ENCODE peak calls at places on chromosomes 16 and 17, in four cellular contexts. J is breast epithelium, T is heart left ventricle, E is left lung. Y is an unnamed sample.

GRCh38 chr17:17768415-17769088 is 68.2 kb downstream of the SREBF1 start:
- DNase-seq in T (no peak), E (no peak), J (no peak), Y (no peak)

GRCh38 chr16:30065943-30066881 is 652 bp downstream of the ALDOA start:
- DNase-seq in J (no peak), T (no peak), E (peak; percentile 68), Y (peak; percentile 76)

GRCh38 chr17:21286066-21286770 is 1.7 kb downstream of the MAP2K3 start:
- DNase-seq in T (peak; percentile 90), E (peak; percentile 96), J (peak; percentile 84), Y (peak; percentile 95)

GRCh38 chr16:50603206-50604064 is 55.2 kb downstream of the NKD1 start:
- DNase-seq in E (no peak), T (no peak), J (no peak), Y (no peak)

GRCh38 chr17:57819273-57819672 is 30.6 kb downstream of the MRPS23 start:
- DNase-seq in E (no peak), T (no peak), J (no peak), Y (no peak)

GRCh38 chr17:7707858-7708750 is 3.1 kb downstream of the EFNB3 start:
- DNase-seq in J (no peak), T (no peak), E (no peak), Y (no peak)

GRCh38 chr16:22732315-22732840 is 81.6 kb upstream of the HS3ST2 start:
- DNase-seq in E (no peak), J (no peak), T (no peak), Y (no peak)

GRCh38 chr16:48057085-48057484 is 98.7 kb downstream of the ABCC12 start:
- DNase-seq in J (no peak), E (no peak), T (no peak), Y (no peak)

GRCh38 chr16:89370601-89371000 is 119.8 kb downstream of the ANKRD11 start:
- DNase-seq in E (no peak), T (no peak), J (no peak), Y (no peak)

GRCh38 chr17:29084476-29085148 is 41.7 kb downstream of the PIPOX start:
- DNase-seq in E (no peak), T (peak; percentile 19), J (no peak), Y (no peak)

GRCh38 chr17:41098476-41098875 is 534 bp upstream of the KRTAP4-8 start:
- DNase-seq in E (no peak), J (no peak), T (no peak), Y (no peak)

GRCh38 chr17:48631693-48632578 is 5.8 kb upstream of the HOXB9 start:
- DNase-seq in E (no peak), T (no peak), J (no peak), Y (no peak)

GRCh38 chr16:9134739-9135138 is 43.3 kb downstream of the HAPSTR1 start:
- DNase-seq in T (peak; percentile 75), E (peak; percentile 56), J (no peak), Y (peak; percentile 67)

GRCh38 chr17:11272191-11272590 is 31.2 kb downstream of the SHISA6 start:
- DNase-seq in T (no peak), E (no peak), J (no peak), Y (no peak)

GRCh38 chr17:4897785-4898184 is 1.6 kb upstream of the C17orf107 start:
- DNase-seq in E (no peak), T (peak; percentile 36), J (no peak), Y (no peak)

GRCh38 chr17:2386400-2387085 is 14.3 kb downstream of the MNT start:
- DNase-seq in E (no peak), T (peak; percentile 49), J (no peak), Y (no peak)

GRCh38 chr17:76569607-76570279 is 15.9 kb downstream of the ST6GALNAC2 start:
- DNase-seq in J (peak; percentile 75), T (no peak), E (no peak), Y (no peak)
- H3K27ac ChIP-seq in J (peak overlapping the region; percentile 72), T (no peak overlapping the region), E (no peak overlapping the region), Y (no peak overlapping the region)

DNA sequence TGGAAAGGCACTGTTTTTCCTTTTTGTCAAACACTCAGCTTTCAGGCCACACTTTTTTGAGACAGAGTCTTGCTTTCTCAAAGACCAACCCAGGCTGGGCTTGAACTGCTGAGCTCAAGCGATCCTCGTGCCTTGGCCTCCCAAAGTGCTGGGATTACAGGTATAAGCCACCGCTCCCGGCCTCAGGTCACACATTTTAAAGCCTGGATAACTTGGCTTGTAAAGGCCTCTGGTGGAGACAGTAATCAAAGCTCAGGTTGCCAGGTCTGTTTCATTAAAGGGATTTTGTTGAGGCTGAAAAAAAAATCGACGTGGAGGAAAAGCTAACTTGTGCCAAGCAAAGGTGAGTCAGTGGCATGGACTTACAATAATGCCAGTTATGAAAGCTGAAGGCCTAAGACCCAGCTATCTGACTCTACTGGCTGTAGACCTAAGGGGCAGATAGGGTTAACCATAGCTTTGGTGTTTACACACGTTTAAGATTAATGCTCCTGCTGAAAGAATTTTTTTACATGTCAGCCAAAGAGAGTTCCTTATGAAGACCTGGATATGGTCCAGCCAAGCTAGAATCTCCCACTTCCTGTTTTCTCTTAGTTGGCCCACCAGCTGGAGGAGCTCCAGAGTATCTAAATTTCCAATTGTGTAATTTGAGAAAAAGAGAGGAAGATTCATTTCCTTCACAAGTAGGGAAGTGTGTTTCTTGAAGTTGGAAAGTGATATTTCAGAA is 910 bp downstream of the NBR1 start:
- DNase-seq in J (no peak), T (no peak), E (no peak), Y (no peak)
- TF ChIP-seq CTCF in J (no peak), T (peak; percentile 27), E (no peak), Y (peak; percentile 26)

GRCh38 chr17:35865412-35866355 is 3.0 kb downstream of the HEATR9 start:
- DNase-seq in J (no peak), T (no peak), E (no peak), Y (no peak)

GRCh38 chr17:35871415-35871814 is 2.7 kb upstream of the HEATR9 start:
- DNase-seq in J (no peak), E (no peak), T (no peak), Y (no peak)

GRCh38 chr17:35866356-35866950 is 2.2 kb downstream of the HEATR9 start:
- DNase-seq in J (no peak), E (no peak), T (no peak), Y (no peak)

GRCh38 chr17:35872581-35872980 is 3.9 kb upstream of the HEATR9 start:
- DNase-seq in J (no peak), T (no peak), E (no peak), Y (no peak)

DNA sequence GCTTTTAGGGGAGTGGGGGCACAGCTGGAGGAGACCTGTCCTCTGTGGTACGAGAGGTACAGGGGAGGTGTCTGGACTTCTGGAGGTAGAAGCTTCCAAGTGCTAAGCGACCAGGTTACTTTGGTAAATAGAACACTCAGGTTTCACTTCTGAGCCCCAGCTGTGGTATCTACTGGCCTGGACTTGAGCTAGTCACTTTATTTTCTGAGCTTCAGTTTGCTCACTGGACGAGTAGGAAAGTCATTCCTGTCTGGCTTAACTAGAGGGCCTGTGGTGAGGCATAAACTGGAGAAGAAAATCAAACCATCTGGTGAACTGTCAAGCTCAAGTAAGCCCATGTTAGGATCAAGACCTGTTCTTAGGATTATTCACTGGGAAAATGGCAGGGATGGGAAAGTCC is at the start of gene HEATR9:
- DNase-seq in E (no peak), J (no peak), T (no peak), Y (no peak)
- H3K4me1 ChIP-seq in E (no peaks in the 10 kb centered on the region), J (no peaks in the 10 kb centered on the region), T (peaks cover 5% of the 10 kb centered on the region), Y (no peaks in the 10 kb centered on the region)

GRCh38 chr17:36197389-36197708 is 791 bp upstream of the CCL3L1 start:
- DNase-seq in J (no peak), E (no peak), T (no peak), Y (no peak)
- H3K27ac ChIP-seq in J (no peak overlapping the region), E (no peak overlapping the region), T (no peak overlapping the region), Y (no peak overlapping the region)

GRCh38 chr17:81921531-81921862 is 3.5 kb upstream of the SIRT7 start:
- DNase-seq in T (no peak), E (no peak), J (no peak), Y (no peak)
- TF ChIP-seq CTCF in T (no peak), E (no peak), J (no peak), Y (no peak)